ENCODE peak calls at places on chromosomes 4 and X, in eight cellular contexts. T is SK-N-DZ; F is GM23248; D is stimulated activated CD8-positive, alpha-beta memory T cell treated with anti-CD3 and anti-CD28 coated beads, Interleukin-7, amount 100 ng/mL, for 24 hours; J is stimulated activated naive CD8-positive, alpha-beta T cell treated with anti-CD3 and anti-CD28 coated beads, Interleukin-15, Interleukin-2, amounts not matched to agents 100 U/mL and 50 U/mL, for 24 hours; G is anterior cingulate cortex; V is mammary epithelial cell; E is retina. K is an unnamed sample.

GRCh38 chrX:13750204-13750603 is 15.7 kb downstream of the OFD1 start:
- DNase-seq in T (peak), F (peak), D (no peak), J (no peak), G (no peak), V (peak), E (no peak), K (peak)

GRCh38 chr4:139606600-139607301 is 50.7 kb upstream of the SETD7 start:
- DNase-seq in T (no peak), F (peak), D (no peak), J (peak), G (no peak), V (peak), E (no peak), K (no peak)

GRCh38 chr4:152937535-152938236 is 1.6 kb downstream of the FHDC1 start:
- DNase-seq in T (no peak), F (peak), D (no peak), J (no peak), G (no peak), V (peak), E (peak), K (no peak)

GRCh38 chr4:139728840-139729239 is 63.2 kb downstream of the MGST2 start:
- DNase-seq in T (no peak), F (no peak), D (no peak), J (no peak), G (no peak), V (no peak), E (no peak), K (no peak)

GRCh38 chr4:184826315-184827266 is 823 bp upstream of the ACSL1 start:
- DNase-seq in T (peak), F (peak), D (no peak), J (peak), G (no peak), V (no peak), E (peak), K (no peak)

GRCh38 chr4:5751073-5751917 is 40.3 kb downstream of the EVC start:
- DNase-seq in T (no peak), F (peak), D (no peak), J (no peak), G (no peak), V (no peak), E (peak), K (no peak)

GRCh38 chrX:41145920-41146608 is 60.8 kb downstream of the USP9X start:
- DNase-seq in T (no peak), F (peak), D (no peak), J (no peak), G (no peak), V (peak), E (no peak), K (no peak)

GRCh38 chr4:21664355-21664754 is 284.2 kb downstream of the KCNIP4 start:
- DNase-seq in T (no peak), F (no peak), D (no peak), J (no peak), G (no peak), V (no peak), E (no peak), K (no peak)